ENCODE peak calls at places on chromosomes 7 and 10, in seven cellular contexts. N is stimulated activated naive CD8-positive, alpha-beta T cell treated with anti-CD3 and anti-CD28 coated beads, Interleukin-15, amount 100 ng/mL, for 72 hours; O is RKO; F is NCI-H748 treated with DMSO at 0.1 percent for 48 hours; L is MCF 10A; I is naive thymus-derived CD4-positive, alpha-beta T cell; J is NCI-H460. X is an unnamed sample.

GRCh38 chr10:59557642-59558041 is 152.0 kb downstream of the SLC16A9 start:
- DNase-seq in N (no peak), O (no peak), F (no peak), L (no peak), I (no peak), J (no peak), X (no peak)

GRCh38 chr7:139334399-139335150 is 6.6 kb upstream of the FMC1 start:
- DNase-seq in N (no peak), O (no peak), F (no peak), L (no peak), I (no peak), J (no peak), X (no peak)

GRCh38 chr10:110310741-110311140 is 6.0 kb upstream of the SMNDC1 start:
- DNase-seq in N (no peak), O (peak; percentile 76), F (no peak), L (no peak), I (no peak), J (no peak), X (no peak)

GRCh38 chr7:4824120-4824775 is 37.6 kb downstream of the PAPOLB start:
- DNase-seq in N (no peak), O (no peak), F (no peak), L (no peak), I (no peak), J (no peak), X (no peak)

GRCh38 chr7:129458171-129458570 is 23.9 kb downstream of the STRIP2 start:
- DNase-seq in N (no peak), O (no peak), F (no peak), L (no peak), I (no peak), J (no peak), X (no peak)

GRCh38 chr7:3065724-3066143 is 22.1 kb upstream of the CARD11 start:
- DNase-seq in N (peak; percentile 74), O (peak; percentile 43), F (peak; percentile 51), L (peak; percentile 46), I (peak; percentile 58), J (peak; percentile 18), X (peak; percentile 42)

GRCh38 chr10:93752761-93753160 is 5.0 kb upstream of the LGI1 start:
- DNase-seq in N (no peak), O (peak; percentile 68), F (no peak), L (peak; percentile 67), I (no peak), J (peak; percentile 40), X (no peak)

GRCh38 chr10:42593284-42593683 is 45.1 kb downstream of the ZNF33B start:
- DNase-seq in N (no peak), O (no peak), F (no peak), L (no peak), I (no peak), J (no peak), X (no peak)

GRCh38 chr7:123346771-123347170 is 147.0 kb upstream of the SLC13A1 start:
- DNase-seq in N (no peak), O (no peak), F (no peak), L (no peak), I (no peak), J (no peak), X (no peak)

GRCh38 chr10:24680647-24681475 is 42.8 kb downstream of the ARHGAP21 start:
- DNase-seq in N (no peak), O (no peak), F (no peak), L (peak; percentile 36), I (no peak), J (no peak), X (no peak)

GRCh38 chr7:43646603-43647313 is 63.9 kb downstream of the STK17A start:
- DNase-seq in N (no peak), O (no peak), F (no peak), L (peak; percentile 45), I (no peak), J (no peak), X (no peak)

GRCh38 chr10:89574348-89574747 is 39.0 kb upstream of the SLC16A12 start:
- DNase-seq in N (no peak), O (no peak), F (no peak), L (peak; percentile 31), I (no peak), J (no peak), X (no peak)

GRCh38 chr10:26486985-26487850 is 49.1 kb downstream of the APBB1IP start:
- DNase-seq in N (peak; percentile 79), O (peak; percentile 52), F (no peak), L (peak; percentile 88), I (peak; percentile 80), J (peak; percentile 60), X (peak; percentile 51)

GRCh38 chr10:121338206-121338991 is 259.8 kb downstream of the FGFR2 start:
- DNase-seq in N (no peak), O (no peak), F (no peak), L (no peak), I (no peak), J (no peak), X (no peak)

GRCh38 chr10:83723080-83723479 is 416.2 kb upstream of the GHITM start:
- DNase-seq in N (no peak), O (no peak), F (no peak), L (no peak), I (no peak), J (no peak), X (no peak)

GRCh38 chr10:63664341-63664885 is 143.2 kb downstream of the REEP3 start:
- DNase-seq in N (no peak), O (no peak), F (no peak), L (no peak), I (no peak), J (no peak), X (no peak)

GRCh38 chr7:159032753-159033472 is 111.8 kb downstream of the VIPR2 start:
- DNase-seq in N (no peak), O (no peak), F (no peak), L (no peak), I (no peak), J (no peak), X (no peak)

GRCh38 chr7:101442426-101443070 is 79.9 kb downstream of the COL26A1 start:
- DNase-seq in N (no peak), O (no peak), F (no peak), L (no peak), I (no peak), J (no peak), X (no peak)

GRCh38 chr7:97006951-97007861 is 1.9 kb downstream of the DLX6 start:
- DNase-seq in N (no peak), O (no peak), F (no peak), L (no peak), I (no peak), J (no peak), X (no peak)

GRCh38 chr7:30448461-30449189 is 30.0 kb downstream of the NOD1 start:
- DNase-seq in N (no peak), O (no peak), F (no peak), L (no peak), I (no peak), J (no peak), X (no peak)

GRCh38 chr10:129609551-129609950 is 142.5 kb downstream of the MGMT start:
- DNase-seq in N (no peak), O (no peak), F (no peak), L (no peak), I (no peak), J (no peak), X (no peak)

GRCh38 chr10:61136151-61136550 is 192.2 kb upstream of the RHOBTB1 start:
- DNase-seq in N (no peak), O (no peak), F (no peak), L (peak; percentile 1), I (no peak), J (peak; percentile 2), X (no peak)

GRCh38 chr7:120856621-120857352 is 1.2 kb downstream of the TSPAN12 start:
- DNase-seq in N (peak; percentile 13), O (peak; percentile 61), F (peak; percentile 14), L (no peak), I (no peak), J (peak; percentile 22), X (no peak)